ENCODE peak calls at places on chromosomes 12 and 14, in five cellular contexts. One of them, this sample, is unnamed. For H3K27me3 and H3K36me3, the result is how much of the 10 kb centered on the place peaks cover.

GRCh38 chr12:38149395-38150073 is 167.0 kb upstream of the ALG10B start:
- DNase-seq in neural progenitor cell: no peak
- DNase-seq in WERI-Rb-1: no peak
- DNase-seq in keratinocyte: no peak
- DNase-seq in left ventricle myocardium inferior: no peak
- DNase-seq in this sample: no peak

GRCh38 chr12:9120487-9121184 is 4.9 kb upstream of the A2M start:
- DNase-seq in neural progenitor cell: no peak
- DNase-seq in WERI-Rb-1: no peak
- DNase-seq in keratinocyte: no peak
- DNase-seq in left ventricle myocardium inferior: no peak
- DNase-seq in this sample: no peak

GRCh38 chr14:25698111-25698510 is 648.2 kb upstream of the STXBP6 start:
- DNase-seq in neural progenitor cell: no peak
- DNase-seq in keratinocyte: no peak
- DNase-seq in WERI-Rb-1: no peak
- DNase-seq in left ventricle myocardium inferior: no peak
- DNase-seq in this sample: no peak

GRCh38 chr12:15527201-15527782 is 205.0 kb downstream of the PTPRO start:
- DNase-seq in left ventricle myocardium inferior: peak
- DNase-seq in WERI-Rb-1: peak
- DNase-seq in keratinocyte: no peak
- DNase-seq in neural progenitor cell: peak
- DNase-seq in this sample: peak

GRCh38 chr12:104353012-104353981 is 49.8 kb downstream of the EID3 start:
- DNase-seq in keratinocyte: no peak
- DNase-seq in neural progenitor cell: no peak
- DNase-seq in WERI-Rb-1: no peak
- DNase-seq in left ventricle myocardium inferior: no peak
- DNase-seq in this sample: no peak

GRCh38 chr14:94888108-94888507 is 118.2 kb upstream of the GSC start:
- DNase-seq in WERI-Rb-1: no peak
- DNase-seq in left ventricle myocardium inferior: no peak
- DNase-seq in keratinocyte: no peak
- DNase-seq in neural progenitor cell: no peak
- DNase-seq in this sample: no peak

GRCh38 chr12:39443704-39444234 is 849 bp upstream of the KIF21A start:
- DNase-seq in neural progenitor cell: peak
- DNase-seq in WERI-Rb-1: no peak
- DNase-seq in left ventricle myocardium inferior: no peak
- DNase-seq in keratinocyte: no peak
- DNase-seq in this sample: no peak

GRCh38 chr14:73472182-73473114 is 14.1 kb upstream of the NUMB start:
- DNase-seq in left ventricle myocardium inferior: no peak
- DNase-seq in WERI-Rb-1: no peak
- DNase-seq in keratinocyte: peak
- DNase-seq in neural progenitor cell: peak
- DNase-seq in this sample: peak

GRCh38 chr12:12927211-12928079 is 24.5 kb downstream of the GPRC5D start:
- DNase-seq in neural progenitor cell: no peak
- DNase-seq in left ventricle myocardium inferior: peak
- DNase-seq in WERI-Rb-1: no peak
- DNase-seq in keratinocyte: peak
- DNase-seq in this sample: no peak

GRCh38 chr12:93229494-93230310 is 148.0 kb upstream of the NUDT4 start:
- DNase-seq in keratinocyte: peak
- DNase-seq in WERI-Rb-1: no peak
- DNase-seq in left ventricle myocardium inferior: no peak
- DNase-seq in neural progenitor cell: no peak
- DNase-seq in this sample: no peak
- H3K4me3 ChIP-seq in keratinocyte: no peak
- H3K4me3 ChIP-seq in WERI-Rb-1: no peak
- H3K4me3 ChIP-seq in left ventricle myocardium inferior: no peak
- H3K4me3 ChIP-seq in neural progenitor cell: no peak
- H3K4me3 ChIP-seq in this sample: no peak

GRCh38 chr12:130161261-130162231 is 718 bp upstream of the FZD10 start:
- DNase-seq in WERI-Rb-1: peak
- DNase-seq in keratinocyte: no peak
- DNase-seq in neural progenitor cell: peak
- DNase-seq in left ventricle myocardium inferior: peak
- DNase-seq in this sample: peak
- H3K27me3 ChIP-seq in WERI-Rb-1: under half
- H3K27me3 ChIP-seq in keratinocyte: under half
- H3K27me3 ChIP-seq in neural progenitor cell: half or more
- H3K27me3 ChIP-seq in left ventricle myocardium inferior: half or more
- H3K27me3 ChIP-seq in this sample: half or more

GRCh38 chr14:36949371-36949770 is 223.0 kb downstream of the SLC25A21 start:
- DNase-seq in left ventricle myocardium inferior: no peak
- DNase-seq in WERI-Rb-1: no peak
- DNase-seq in keratinocyte: no peak
- DNase-seq in neural progenitor cell: no peak
- DNase-seq in this sample: no peak
- H3K36me3 ChIP-seq in left ventricle myocardium inferior: under half
- H3K36me3 ChIP-seq in WERI-Rb-1: under half
- H3K36me3 ChIP-seq in keratinocyte: under half
- H3K36me3 ChIP-seq in neural progenitor cell: under half
- H3K36me3 ChIP-seq in this sample: under half

DNA sequence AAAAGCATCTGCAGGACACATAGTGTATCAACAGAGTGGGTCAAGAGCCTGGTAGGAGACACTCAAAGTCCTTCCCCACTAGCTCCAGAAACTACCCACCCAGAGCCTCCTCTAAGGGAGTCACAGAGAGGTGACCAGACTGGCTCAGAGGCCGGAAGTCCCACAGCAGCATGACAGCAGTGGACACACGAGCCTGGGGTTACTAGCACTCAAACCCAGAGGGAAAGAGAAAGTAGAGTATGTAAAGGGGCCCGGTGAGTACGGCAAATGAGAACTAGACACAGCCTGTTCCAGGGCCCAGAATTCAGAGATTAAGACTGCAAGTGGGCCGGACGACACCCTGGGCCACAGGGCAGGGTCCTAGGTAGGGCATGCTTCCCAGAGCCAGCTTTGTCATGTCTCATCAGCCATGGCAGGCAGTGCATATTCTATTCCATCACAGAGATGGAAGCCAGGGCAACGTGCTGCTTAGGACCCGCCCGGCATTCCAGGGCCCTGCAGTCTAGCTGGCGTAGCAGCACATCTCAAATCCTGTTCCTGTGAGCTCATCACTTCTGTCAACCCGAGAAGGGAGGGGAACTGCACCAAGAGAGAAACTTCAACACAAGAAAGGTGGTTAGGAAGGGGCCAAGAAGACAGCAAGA is 4.2 kb downstream of the IFFO1 start:
- DNase-seq in WERI-Rb-1: no peak
- DNase-seq in keratinocyte: no peak
- DNase-seq in left ventricle myocardium inferior: peak
- DNase-seq in neural progenitor cell: no peak
- DNase-seq in this sample: peak
- H3K4me3 ChIP-seq in WERI-Rb-1: no peak
- H3K4me3 ChIP-seq in keratinocyte: no peak
- H3K4me3 ChIP-seq in left ventricle myocardium inferior: peak
- H3K4me3 ChIP-seq in neural progenitor cell: no peak
- H3K4me3 ChIP-seq in this sample: no peak

GRCh38 chr12:96300064-96300463 is 100.2 kb downstream of the CDK17 start:
- DNase-seq in keratinocyte: no peak
- DNase-seq in WERI-Rb-1: no peak
- DNase-seq in left ventricle myocardium inferior: no peak
- DNase-seq in neural progenitor cell: no peak
- DNase-seq in this sample: no peak

GRCh38 chr12:96303656-96304055 is 96.6 kb downstream of the CDK17 start:
- DNase-seq in WERI-Rb-1: no peak
- DNase-seq in left ventricle myocardium inferior: no peak
- DNase-seq in neural progenitor cell: no peak
- DNase-seq in keratinocyte: no peak
- DNase-seq in this sample: no peak

GRCh38 chr12:96301732-96302131 is 98.5 kb downstream of the CDK17 start:
- DNase-seq in keratinocyte: no peak
- DNase-seq in neural progenitor cell: no peak
- DNase-seq in WERI-Rb-1: no peak
- DNase-seq in left ventricle myocardium inferior: no peak
- DNase-seq in this sample: no peak

GRCh38 chr12:96305665-96306064 is 94.6 kb downstream of the CDK17 start:
- DNase-seq in WERI-Rb-1: no peak
- DNase-seq in neural progenitor cell: no peak
- DNase-seq in left ventricle myocardium inferior: no peak
- DNase-seq in keratinocyte: no peak
- DNase-seq in this sample: no peak

DNA sequence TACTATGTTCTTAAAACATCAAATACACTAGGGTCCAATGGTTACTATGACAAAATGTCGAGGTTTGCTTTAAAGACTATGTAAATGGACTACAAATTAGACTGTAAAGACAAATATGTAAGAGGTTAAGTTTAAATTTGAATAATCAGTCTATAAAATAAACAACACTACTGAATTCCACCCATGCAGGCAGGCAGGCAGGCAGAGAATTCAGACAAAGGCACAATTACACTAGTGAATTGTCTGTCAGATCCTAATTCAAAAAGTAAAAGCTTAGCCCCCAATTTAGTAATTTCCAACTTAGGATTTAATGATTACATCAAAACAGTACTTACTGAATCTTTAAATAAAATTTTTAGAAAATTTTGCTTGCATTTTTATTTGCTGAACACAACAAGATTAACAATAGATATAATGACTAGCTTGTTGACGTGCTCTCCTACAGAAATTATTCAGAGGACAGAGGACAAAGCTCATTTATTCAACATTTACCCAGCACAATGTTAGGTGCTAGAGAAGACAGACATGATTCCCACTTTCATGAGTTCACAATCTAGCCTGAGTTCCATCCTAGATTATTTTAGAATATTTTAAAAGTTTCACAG is 97.4 kb downstream of the CDK17 start:
- DNase-seq in left ventricle myocardium inferior: no peak
- DNase-seq in neural progenitor cell: no peak
- DNase-seq in WERI-Rb-1: no peak
- DNase-seq in keratinocyte: no peak
- DNase-seq in this sample: no peak
- H3K27me3 ChIP-seq in left ventricle myocardium inferior: under half
- H3K27me3 ChIP-seq in neural progenitor cell: under half
- H3K27me3 ChIP-seq in WERI-Rb-1: under half
- H3K27me3 ChIP-seq in keratinocyte: under half
- H3K27me3 ChIP-seq in this sample: under half

GRCh38 chr12:115973968-115974765 is 303.3 kb downstream of the MED13L start:
- DNase-seq in left ventricle myocardium inferior: no peak
- DNase-seq in WERI-Rb-1: no peak
- DNase-seq in neural progenitor cell: no peak
- DNase-seq in keratinocyte: no peak
- DNase-seq in this sample: no peak

GRCh38 chr12:115979351-115979750 is 298.1 kb downstream of the MED13L start:
- DNase-seq in neural progenitor cell: no peak
- DNase-seq in left ventricle myocardium inferior: no peak
- DNase-seq in WERI-Rb-1: no peak
- DNase-seq in keratinocyte: no peak
- DNase-seq in this sample: no peak

GRCh38 chr12:115973066-115973465 is 304.4 kb downstream of the MED13L start:
- DNase-seq in WERI-Rb-1: no peak
- DNase-seq in left ventricle myocardium inferior: no peak
- DNase-seq in keratinocyte: no peak
- DNase-seq in neural progenitor cell: no peak
- DNase-seq in this sample: no peak

GRCh38 chr12:115972241-115972640 is 305.3 kb downstream of the MED13L start:
- DNase-seq in keratinocyte: no peak
- DNase-seq in WERI-Rb-1: no peak
- DNase-seq in neural progenitor cell: peak
- DNase-seq in left ventricle myocardium inferior: no peak
- DNase-seq in this sample: no peak

GRCh38 chr12:115975411-115975810 is 302.1 kb downstream of the MED13L start:
- DNase-seq in keratinocyte: no peak
- DNase-seq in WERI-Rb-1: no peak
- DNase-seq in neural progenitor cell: no peak
- DNase-seq in left ventricle myocardium inferior: no peak
- DNase-seq in this sample: no peak
- H3K36me3 ChIP-seq in keratinocyte: under half
- H3K36me3 ChIP-seq in WERI-Rb-1: under half
- H3K36me3 ChIP-seq in neural progenitor cell: under half
- H3K36me3 ChIP-seq in left ventricle myocardium inferior: half or more
- H3K36me3 ChIP-seq in this sample: under half

This sample was measured in H7.